ENCODE peak calls at places on chromosomes 12 and 14, in ten cellular contexts. P is thyroid gland, R is cardiac muscle cell, O is K562, H is tibial artery, K is esophagus squamous epithelium, N is SK-N-SH, W is stomach, Y is HCT116, S is transverse colon. T is an unnamed sample.

GRCh38 chr14:37181441-37181840 is 9.0 kb upstream of the SLC25A21 start:
- DNase-seq in O (no peak), S (no peak), N (no peak), H (no peak), R (no peak), K (no peak), P (no peak), W (no peak), Y (no peak), T (no peak)

GRCh38 chr12:82605115-82605514 is 81.6 kb upstream of the TMTC2 start:
- DNase-seq in N (no peak), H (no peak), Y (no peak), R (no peak), K (no peak), S (no peak), W (no peak), P (no peak), O (no peak), T (no peak)

GRCh38 chr12:13487326-13487725 is 290.8 kb downstream of the EMP1 start:
- DNase-seq in K (no peak), O (no peak), S (no peak), P (no peak), H (no peak), R (no peak), Y (no peak), W (no peak), N (no peak), T (no peak)

GRCh38 chr12:51959211-51959610 is 7.7 kb downstream of the ACVR1B start:
- DNase-seq in O (no peak), N (no peak), W (peak; percentile 30), P (no peak), S (peak; percentile 29), K (no peak), Y (no peak), R (peak; percentile 53), H (no peak), T (no peak)

GRCh38 chr14:91114079-91115065 is 499 bp downstream of the DGLUCY start:
- DNase-seq in R (peak; percentile 53), Y (peak; percentile 68), N (peak; percentile 29), H (peak; percentile 86), S (peak; percentile 75), K (peak; percentile 39), O (peak; percentile 74), W (peak; percentile 66), P (peak; percentile 73), T (peak; percentile 60)

GRCh38 chr12:63955831-63956685 is 111.6 kb downstream of the SRGAP1 start:
- DNase-seq in H (peak; percentile 71), S (no peak), W (no peak), N (no peak), R (peak; percentile 81), O (no peak), Y (no peak), P (peak; percentile 86), K (no peak), T (no peak)

GRCh38 chr12:2640281-2640680 is 154.5 kb upstream of the FKBP4 start:
- DNase-seq in N (no peak), K (no peak), W (no peak), P (no peak), H (peak; percentile 77), O (no peak), S (peak; percentile 5), Y (no peak), R (no peak), T (no peak)

GRCh38 chr12:8661016-8661415 is 1.6 kb downstream of the MFAP5 start:
- DNase-seq in W (no peak), P (no peak), Y (no peak), O (no peak), K (no peak), S (no peak), H (no peak), R (no peak), N (no peak), T (no peak)

GRCh38 chr12:12488823-12489528 is 73.7 kb downstream of the DUSP16 start:
- DNase-seq in Y (no peak), N (no peak), S (no peak), W (no peak), H (no peak), P (no peak), K (no peak), O (no peak), R (no peak), T (no peak)

GRCh38 chr14:97056086-97056485 is 258.9 kb downstream of the VRK1 start:
- DNase-seq in H (no peak), K (no peak), P (peak; percentile 8), R (no peak), O (no peak), N (peak; percentile 8), Y (no peak), S (no peak), W (no peak), T (peak; percentile 53)

GRCh38 chr12:124497039-124497438 is 70.4 kb downstream of the NCOR2 start:
- DNase-seq in P (no peak), R (peak; percentile 77), W (no peak), K (no peak), S (no peak), N (no peak), H (no peak), Y (no peak), O (no peak), T (no peak)

GRCh38 chr12:124498870-124499753 is 68.3 kb downstream of the NCOR2 start:
- DNase-seq in K (no peak), O (no peak), R (peak; percentile 68), H (no peak), Y (no peak), S (no peak), P (no peak), W (no peak), N (no peak), T (no peak)

GRCh38 chr12:124499873-124500231 is 67.6 kb downstream of the NCOR2 start:
- DNase-seq in O (no peak), H (no peak), K (no peak), P (no peak), Y (no peak), W (no peak), R (no peak), N (no peak), S (no peak), T (no peak)

GRCh38 chr12:124497658-124498057 is 69.8 kb downstream of the NCOR2 start:
- DNase-seq in P (no peak), H (peak; percentile 87), N (peak; percentile 61), K (no peak), Y (no peak), R (peak; percentile 77), S (no peak), W (no peak), O (no peak), T (no peak)

DNA sequence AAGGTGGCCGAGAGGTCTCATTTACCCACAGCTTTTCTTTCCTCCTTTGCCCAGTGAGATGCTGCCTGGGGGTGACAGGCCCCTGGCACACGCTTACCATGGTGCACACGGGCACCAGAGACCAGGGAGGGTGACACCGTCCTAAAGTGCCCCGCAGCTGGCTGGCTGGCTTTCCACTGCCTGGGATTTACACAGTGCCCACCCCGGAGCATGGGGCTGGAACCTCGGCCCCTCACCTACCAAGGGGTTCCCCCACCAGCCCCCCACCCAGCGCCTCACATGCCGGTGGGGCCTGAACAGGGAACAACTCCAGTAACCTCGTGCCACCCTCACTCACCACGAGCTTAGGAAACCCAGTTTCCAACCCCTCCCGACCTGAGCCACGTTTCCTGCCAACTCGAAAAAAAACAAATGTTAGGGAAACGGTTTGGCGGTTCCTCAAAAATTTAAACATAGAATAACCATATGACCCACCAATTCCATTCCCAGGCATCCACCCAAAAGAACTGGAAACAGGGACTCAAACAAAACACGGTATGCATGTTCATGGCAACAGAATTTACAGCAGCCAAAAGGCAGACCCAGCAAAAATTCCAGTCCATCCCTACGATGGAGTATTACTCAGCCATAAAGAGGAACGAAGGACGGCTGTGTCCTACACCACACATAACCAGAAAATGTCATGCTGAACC is 69.1 kb downstream of the NCOR2 start:
- DNase-seq in S (no peak), P (no peak), K (no peak), H (no peak), W (no peak), N (no peak), Y (no peak), R (peak; percentile 88), O (no peak), T (no peak)
- H3K4me3 ChIP-seq in S (no peak overlapping the region), P (no peak overlapping the region), K (no peak overlapping the region), H (no peak overlapping the region), W (no peak overlapping the region), N (no peak overlapping the region), Y (no peak overlapping the region), R (no peak overlapping the region), O (no peak overlapping the region), T (no peak overlapping the region)

DNA sequence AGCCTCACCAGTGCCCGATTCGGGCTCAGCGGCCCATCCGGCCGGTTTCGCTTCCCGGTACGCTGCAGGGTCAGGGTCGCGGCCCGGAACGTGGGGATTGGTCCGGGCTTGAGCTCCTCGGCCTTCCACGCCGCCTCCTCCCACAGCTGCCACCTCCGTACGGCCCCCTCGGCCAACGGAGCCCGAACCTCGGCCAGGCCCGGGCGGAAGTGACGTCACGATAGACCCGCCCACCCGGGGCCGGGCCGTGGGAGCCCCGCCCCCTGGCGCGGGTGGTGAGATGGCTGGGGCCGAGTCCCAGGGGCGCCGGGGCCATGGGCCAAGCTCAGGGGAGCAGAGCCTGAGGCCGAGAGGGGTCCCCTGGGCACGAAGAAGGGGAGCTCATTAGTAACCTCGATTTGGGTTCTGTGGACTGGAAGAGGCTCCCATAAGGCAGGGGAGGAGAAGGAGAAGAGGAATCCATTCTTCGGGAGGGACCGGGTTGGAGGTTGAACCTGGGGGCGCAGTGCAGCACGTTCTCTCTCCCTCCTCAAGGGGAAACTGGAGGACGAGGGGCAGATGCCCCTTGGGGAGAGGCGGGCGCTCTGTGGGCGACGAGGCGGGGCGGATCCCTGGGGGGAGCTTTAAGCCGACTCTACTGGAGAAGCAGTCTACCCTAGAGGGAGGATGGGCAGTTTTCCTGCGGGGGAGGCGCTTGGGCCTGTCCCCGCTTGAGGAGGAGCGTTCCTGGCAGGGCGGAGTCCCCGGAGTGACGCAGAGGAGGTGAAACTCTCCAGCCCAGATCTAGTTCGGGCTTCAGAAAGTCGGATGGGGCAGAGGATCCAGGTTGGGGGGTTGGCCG is at the start of gene MLF2:
- DNase-seq in N (peak; percentile 99), R (peak; percentile 100), K (peak; percentile 87), W (peak; percentile 98), O (peak; percentile 97), Y (peak; percentile 97), H (peak; percentile 100), P (peak; percentile 98), S (peak; percentile 99), T (peak; percentile 99)
- TF ChIP-seq CTCF in N (no peak), R (no peak), K (peak; percentile 9), W (peak; percentile 78), O (no peak), Y (no peak), H (no peak), P (no peak), S (peak; percentile 98), T (peak; percentile 92)

GRCh38 chr14:74575507-74575906 is 36.5 kb downstream of the LTBP2 start:
- DNase-seq in O (no peak), H (no peak), R (no peak), W (no peak), S (no peak), Y (no peak), N (no peak), P (no peak), K (no peak), T (no peak)
- H3K27ac ChIP-seq in O (no peak overlapping the region), H (peak overlapping the region; percentile 78), R (no peak overlapping the region), W (no peak overlapping the region), S (no peak overlapping the region), Y (no peak overlapping the region), N (peak overlapping the region; percentile 92), P (peak overlapping the region; percentile 96), K (peak overlapping the region; percentile 37), T (no peak overlapping the region)

DNA sequence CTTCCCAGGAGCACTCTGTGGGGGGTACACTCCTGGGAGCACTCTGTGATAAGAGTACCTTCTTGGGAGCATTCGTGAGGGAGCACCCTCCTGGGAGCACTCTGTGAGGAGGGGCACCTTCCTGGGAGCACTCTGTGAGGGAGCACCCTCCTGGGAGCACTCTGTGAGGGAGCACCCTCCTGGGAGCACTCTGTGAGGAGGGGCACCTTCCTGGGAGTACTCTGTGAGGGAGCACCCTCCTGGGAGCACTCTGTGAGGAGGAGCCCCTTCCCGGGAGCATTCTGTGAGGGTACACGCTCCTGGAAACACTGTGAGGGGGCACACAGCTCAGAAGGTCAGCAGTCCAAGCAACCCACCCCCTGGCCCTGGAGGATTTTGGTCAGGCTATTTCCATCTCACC is 22.6 kb downstream of the LRCOL1 start:
- DNase-seq in W (no peak), N (no peak), O (no peak), K (no peak), Y (no peak), H (no peak), S (no peak), P (no peak), R (no peak), T (no peak)
- H3K4me3 ChIP-seq in W (no peak overlapping the region), N (no peak overlapping the region), O (no peak overlapping the region), K (no peak overlapping the region), Y (no peak overlapping the region), H (no peak overlapping the region), S (no peak overlapping the region), P (no peak overlapping the region), R (no peak overlapping the region), T (no peak overlapping the region)

T was measured in WERI-Rb-1.